ENCODE peak calls at places on chromosomes 4 and X, in seven cellular contexts. B is hepatocyte, G is PC-9, U is neural progenitor cell, K is GM23248, Y is osteoblast, I is fibroblast of lung. Q is an unnamed sample. For H3K4me1, the result is how much of the 10 kb centered on the place peaks cover.

GRCh38 chrX:143500751-143501150 is 16.5 kb downstream of the SPANXN3 start:
- DNase-seq in Y (no peak), U (no peak), I (no peak), B (no peak), G (no peak), K (no peak), Q (no peak)

GRCh38 chrX:39772057-39772832 is 325.5 kb downstream of the BCOR start:
- DNase-seq in U (no peak), K (no peak), B (peak), Y (peak), I (peak), G (no peak), Q (no peak)

GRCh38 chrX:48695524-48695875 is 1.0 kb upstream of the SUV39H1 start:
- DNase-seq in K (peak), G (no peak), I (peak), B (no peak), Y (no peak), U (no peak), Q (no peak)

GRCh38 chr4:14151099-14151498 is 523.6 kb upstream of the BOD1L1 start:
- DNase-seq in G (no peak), I (no peak), B (no peak), U (no peak), Y (no peak), K (no peak), Q (no peak)

GRCh38 chr4:76449362-76449767 is 14.3 kb downstream of the SHROOM3 start:
- DNase-seq in Y (no peak), G (no peak), U (no peak), K (no peak), B (no peak), I (peak), Q (no peak)

GRCh38 chrX:130216312-130216711 is 44.5 kb downstream of the RAB33A start:
- DNase-seq in I (peak), K (peak), Y (no peak), U (no peak), G (no peak), B (no peak), Q (peak)

GRCh38 chr4:8346838-8347605 is 77.5 kb downstream of the HTRA3 start:
- DNase-seq in G (no peak), I (no peak), K (no peak), B (no peak), Y (peak), U (no peak), Q (no peak)

GRCh38 chrX:87896057-87896456 is 378.5 kb downstream of the KLHL4 start:
- DNase-seq in Y (no peak), U (no peak), K (no peak), G (no peak), I (no peak), B (no peak), Q (no peak)

GRCh38 chrX:48520455-48520854 is 1.2 kb upstream of the EBP start:
- DNase-seq in Y (peak), B (no peak), G (no peak), I (no peak), K (no peak), U (no peak), Q (no peak)

GRCh38 chr4:128590034-128590740 is 219.3 kb upstream of the JADE1 start:
- DNase-seq in Y (no peak), K (no peak), U (no peak), I (no peak), B (no peak), G (no peak), Q (no peak)

GRCh38 chr4:164888096-164888495 is 11.1 kb downstream of the APELA start:
- DNase-seq in B (no peak), Y (peak), K (no peak), I (no peak), U (no peak), G (no peak), Q (peak)

GRCh38 chr4:5069916-5070315 is 18.6 kb downstream of the STK32B start:
- DNase-seq in K (no peak), U (no peak), I (no peak), B (peak), G (no peak), Y (no peak), Q (no peak)

GRCh38 chr4:9685692-9686091 is 95.7 kb upstream of the DRD5 start:
- DNase-seq in Y (no peak), B (no peak), G (no peak), U (no peak), I (no peak), K (no peak), Q (no peak)

GRCh38 chrX:56308726-56309125 is 76.6 kb downstream of the KLF8 start:
- DNase-seq in Y (no peak), B (no peak), K (no peak), G (no peak), U (no peak), I (no peak), Q (no peak)

GRCh38 chrX:119729408-119730201 is 28.8 kb upstream of the SOWAHD start:
- DNase-seq in U (peak), B (peak), I (peak), G (peak), Y (no peak), K (peak), Q (peak)

GRCh38 chrX:118510076-118510475 is 14.5 kb downstream of the DOCK11 start:
- DNase-seq in I (no peak), Y (no peak), K (no peak), U (no peak), B (no peak), G (no peak), Q (no peak)

GRCh38 chrX:43836435-43837184 is 45.6 kb downstream of the MAOB start:
- DNase-seq in I (peak), U (peak), K (peak), B (peak), G (no peak), Y (no peak), Q (peak)

GRCh38 chr4:6153874-6154273 is 46.5 kb downstream of the JAKMIP1 start:
- DNase-seq in B (no peak), K (no peak), G (no peak), I (no peak), U (peak), Y (no peak), Q (no peak)

GRCh38 chr4:6154875-6155274 is 45.5 kb downstream of the JAKMIP1 start:
- DNase-seq in I (no peak), G (no peak), K (no peak), B (no peak), U (peak), Y (no peak), Q (no peak)

GRCh38 chr4:6152879-6153705 is 47.3 kb downstream of the JAKMIP1 start:
- DNase-seq in B (no peak), I (no peak), G (no peak), K (no peak), Y (no peak), U (no peak), Q (no peak)

GRCh38 chr4:6157926-6158325 is 42.4 kb downstream of the JAKMIP1 start:
- DNase-seq in I (no peak), K (no peak), G (no peak), U (no peak), B (no peak), Y (no peak), Q (no peak)

GRCh38 chr4:6155996-6156395 is 44.4 kb downstream of the JAKMIP1 start:
- DNase-seq in B (no peak), I (no peak), Y (no peak), G (no peak), U (no peak), K (no peak), Q (no peak)
- H3K4me1 ChIP-seq in B (under half), I (under half), Y (under half), G (under half), U (under half), K (under half), Q (under half)

DNA sequence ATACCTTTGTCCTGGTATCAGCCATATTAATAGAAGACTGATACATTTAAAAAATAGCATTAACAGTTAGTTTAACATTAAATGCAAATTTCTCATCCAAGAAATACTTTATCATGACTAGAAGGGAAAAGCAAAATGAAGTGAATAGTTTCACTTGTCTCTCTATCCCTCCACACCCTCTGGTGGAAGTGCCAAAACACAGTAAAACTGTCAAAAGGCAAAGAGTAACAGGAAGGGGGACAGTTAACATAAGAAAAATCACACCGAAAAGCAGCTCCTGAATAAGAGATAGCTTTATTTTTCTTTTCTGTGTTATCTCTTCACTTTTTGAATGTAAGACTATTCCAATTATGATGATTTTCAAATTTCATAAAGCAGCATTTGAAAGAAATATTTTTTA is 187.2 kb downstream of the FBXW7 start:
- DNase-seq in G (no peak), B (no peak), K (peak), U (peak), Y (no peak), I (peak), Q (no peak)
- H3K4me2 ChIP-seq in G (no peak), B (no peak), K (peak), U (no peak), Y (no peak), I (peak), Q (no peak)

DNA sequence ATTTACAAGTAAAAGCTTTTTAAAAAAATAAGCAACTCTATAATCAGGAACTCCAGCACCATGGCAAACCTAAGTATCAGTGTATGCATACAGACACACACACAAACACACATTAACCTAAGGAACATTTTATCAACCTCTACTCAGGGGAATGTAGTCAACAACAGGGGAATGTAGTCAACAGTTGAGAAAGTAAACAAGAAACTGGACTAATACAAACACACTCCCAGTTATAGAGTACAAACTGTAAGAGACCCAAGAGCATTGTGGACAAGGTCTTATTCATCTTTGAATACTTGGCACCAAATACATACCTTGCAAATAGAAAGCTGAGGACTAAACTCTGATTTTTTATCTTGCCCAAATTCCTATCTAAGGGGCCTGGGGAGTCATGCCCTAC is 36.2 kb downstream of the PAPSS1 start:
- DNase-seq in U (no peak), Y (no peak), B (no peak), G (no peak), I (no peak), K (no peak), Q (no peak)
- H3K4me1 ChIP-seq in U (under half), Y (under half), B (under half), G (under half), I (under half), K (under half), Q (under half)

DNA sequence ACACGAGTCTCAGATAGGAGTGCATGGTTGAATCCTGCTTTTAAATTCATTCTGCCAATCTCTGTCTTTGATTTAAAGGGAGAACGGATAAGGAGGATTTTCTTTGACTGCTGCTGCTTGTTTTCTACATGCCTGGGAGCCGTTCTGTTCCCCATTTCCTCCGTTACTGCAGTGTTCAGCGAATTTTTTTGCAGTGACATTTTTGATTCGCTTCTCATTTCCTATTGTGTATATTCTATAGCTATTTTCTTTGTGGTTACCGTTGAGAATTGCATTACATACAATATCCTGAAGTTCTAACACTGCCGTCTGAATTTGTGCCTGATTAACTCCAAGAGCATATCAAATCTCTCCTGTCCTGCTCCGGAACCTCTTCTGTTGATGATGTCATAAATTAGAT is 14.8 kb upstream of the MAEA start:
- DNase-seq in K (no peak), B (no peak), Y (peak), I (no peak), U (no peak), G (no peak), Q (no peak)
- H3K4me2 ChIP-seq in K (no peak), B (no peak), Y (no peak), I (no peak), U (no peak), G (no peak), Q (no peak)

GRCh38 chr4:80301884-80302283 is 33.6 kb upstream of the CFAP299 start:
- DNase-seq in G (no peak), K (no peak), I (no peak), B (no peak), Y (no peak), U (no peak), Q (no peak)
- H3K4me1 ChIP-seq in G (under half), K (under half), I (under half), B (under half), Y (under half), U (under half), Q (under half)